ENCODE peak calls at places on chromosomes 7 and 10, in six cellular contexts. C is left cardiac atrium, M is EH, U is amygdala, N is retina, V is iPS-NIHi11. J is an unnamed sample.

GRCh38 chr7:106773228-106773627 is 91.9 kb upstream of the PIK3CG start:
- DNase-seq in U (no peak), M (no peak), N (no peak), V (no peak), C (no peak), J (no peak)

GRCh38 chr10:44883581-44884331 is 27.4 kb upstream of the TMEM72 start:
- DNase-seq in U (no peak), V (no peak), N (no peak), M (peak; percentile 21), C (no peak), J (no peak)

GRCh38 chr7:133795061-133795460 is 332.1 kb upstream of the LRGUK start:
- DNase-seq in U (no peak), V (no peak), N (no peak), M (peak; percentile 11), C (no peak), J (no peak)

GRCh38 chr10:70323143-70323696 is 39.4 kb upstream of the NPFFR1 start:
- DNase-seq in C (no peak), V (no peak), U (no peak), M (no peak), N (no peak), J (peak; percentile 12)

GRCh38 chr10:624605-625334 is 64.7 kb downstream of the DIP2C start:
- DNase-seq in C (peak; percentile 82), N (peak; percentile 66), V (peak; percentile 76), U (peak; percentile 56), M (peak; percentile 75), J (peak; percentile 90)

GRCh38 chr10:130934333-130935035 is 377.0 kb downstream of the TCERG1L start:
- DNase-seq in U (no peak), C (no peak), V (no peak), M (no peak), N (peak; percentile 64), J (no peak)

GRCh38 chr10:72234560-72235095 is 18.6 kb upstream of the ASCC1 start:
- DNase-seq in N (no peak), M (no peak), C (no peak), V (no peak), U (no peak), J (no peak)

GRCh38 chr7:156764016-156764669 is 123.6 kb downstream of the RNF32 start:
- DNase-seq in V (peak; percentile 64), N (peak; percentile 54), M (peak; percentile 76), U (no peak), C (peak; percentile 74), J (peak; percentile 47)

GRCh38 chr10:75375828-75376227 is 25.7 kb downstream of the ZNF503 start:
- DNase-seq in C (no peak), M (no peak), V (no peak), N (no peak), U (no peak), J (no peak)

GRCh38 chr10:126247454-126247975 is 140.8 kb downstream of the ADAM12 start:
- DNase-seq in N (no peak), C (peak; percentile 85), M (peak; percentile 100), V (peak; percentile 29), U (no peak), J (no peak)

GRCh38 chr7:50418086-50418515 is 32.0 kb downstream of the FIGNL1 start:
- DNase-seq in N (peak; percentile 77), U (no peak), M (peak; percentile 74), C (peak; percentile 73), V (peak; percentile 84), J (no peak)

GRCh38 chr10:13891542-13892431 is 305.0 kb downstream of the PRPF18 start:
- DNase-seq in U (no peak), M (peak; percentile 48), V (peak; percentile 81), C (peak; percentile 33), N (peak; percentile 75), J (no peak)

GRCh38 chr10:86900955-86901354 is 56.5 kb downstream of the MMRN2 start:
- DNase-seq in N (no peak), V (no peak), C (peak; percentile 83), M (peak; percentile 21), U (no peak), J (peak; percentile 60)

GRCh38 chr7:103391976-103392375 is 44.5 kb downstream of the PSMC2 start:
- DNase-seq in U (no peak), M (peak; percentile 7), V (no peak), N (no peak), C (no peak), J (no peak)

GRCh38 chr10:116748041-116748440 is 5.7 kb upstream of the HSPA12A start:
- DNase-seq in M (peak; percentile 79), U (no peak), C (no peak), N (no peak), V (no peak), J (no peak)

GRCh38 chr7:128763541-128763940 is 12.1 kb downstream of the OPN1SW start:
- DNase-seq in C (no peak), M (no peak), U (no peak), V (no peak), N (no peak), J (no peak)

GRCh38 chr7:142855756-142856564 is 1.1 kb downstream of the EPHB6 start:
- DNase-seq in M (peak; percentile 29), C (peak; percentile 70), V (no peak), U (no peak), N (no peak), J (no peak)

GRCh38 chr7:158473238-158473637 is 114.4 kb downstream of the PTPRN2 start:
- DNase-seq in N (peak; percentile 75), V (no peak), U (no peak), C (no peak), M (no peak), J (no peak)

GRCh38 chr7:1382553-1383397 is 76.5 kb downstream of the MICALL2 start:
- DNase-seq in U (no peak), C (no peak), V (no peak), N (no peak), M (no peak), J (no peak)

GRCh38 chr7:41817386-41817785 is 114.5 kb upstream of the INHBA start:
- DNase-seq in C (no peak), V (no peak), U (no peak), N (no peak), M (peak; percentile 66), J (no peak)

GRCh38 chr7:69746383-69746782 is 148.1 kb downstream of the AUTS2 start:
- DNase-seq in V (no peak), M (no peak), C (no peak), U (no peak), N (no peak), J (no peak)

GRCh38 chr7:116315293-116315692 is 105.0 kb downstream of the TES start:
- DNase-seq in N (no peak), V (no peak), U (no peak), C (peak; percentile 43), M (peak; percentile 64), J (no peak)

GRCh38 chr10:33193867-33194521 is 140.5 kb downstream of the NRP1 start:
- DNase-seq in V (no peak), U (no peak), N (no peak), C (no peak), M (peak; percentile 71), J (no peak)

GRCh38 chr10:5694573-5694972 is 9.9 kb downstream of the TASOR2 start:
- DNase-seq in V (no peak), M (no peak), C (no peak), N (no peak), U (no peak), J (no peak)

GRCh38 chr10:107546239-107546638 is 381.7 kb upstream of the SORCS1 start:
- DNase-seq in U (no peak), V (no peak), M (peak; percentile 87), N (no peak), C (no peak), J (no peak)

GRCh38 chr10:129937351-129937751 is 26.7 kb downstream of the EBF3 start:
- DNase-seq in U (no peak), M (no peak), N (no peak), C (no peak), V (no peak), J (no peak)

GRCh38 chr10:78928330-78928729 is 140.4 kb upstream of the ZMIZ1 start:
- DNase-seq in M (no peak), N (no peak), V (no peak), C (no peak), U (no peak), J (no peak)

GRCh38 chr7:7424151-7424873 is 111.4 kb downstream of the COL28A1 start:
- DNase-seq in M (peak; percentile 74), N (peak; percentile 63), U (no peak), C (peak; percentile 46), V (peak; percentile 72), J (no peak)

GRCh38 chr10:80530251-80530650 is 7.5 kb upstream of the SH2D4B start:
- DNase-seq in C (no peak), M (peak; percentile 45), U (no peak), V (peak; percentile 51), N (no peak), J (peak; percentile 50)

GRCh38 chr7:66847879-66848810 is 72.9 kb upstream of the TMEM248 start:
- DNase-seq in U (no peak), M (peak; percentile 67), N (no peak), C (no peak), V (no peak), J (no peak)

GRCh38 chr7:91182819-91183405 is 81.3 kb upstream of the FZD1 start:
- DNase-seq in V (no peak), C (no peak), M (peak; percentile 97), U (no peak), N (no peak), J (no peak)

GRCh38 chr10:62582804-62583208 is 208.6 kb downstream of the ZNF365 start:
- DNase-seq in M (peak; percentile 99), C (peak; percentile 75), N (no peak), U (no peak), V (no peak), J (no peak)

GRCh38 chr10:81040947-81041346 is 503.2 kb downstream of the SH2D4B start:
- DNase-seq in N (no peak), V (no peak), M (no peak), C (no peak), U (no peak), J (no peak)

GRCh38 chr10:125133706-125134482 is 26.5 kb downstream of the CTBP2 start:
- DNase-seq in V (no peak), U (no peak), M (no peak), C (no peak), N (peak; percentile 70), J (no peak)

GRCh38 chr7:36192050-36192824 is 39.2 kb downstream of the EEPD1 start:
- DNase-seq in C (no peak), V (no peak), M (peak; percentile 88), N (no peak), U (no peak), J (no peak)

J was measured in dorsolateral prefrontal cortex.